ENCODE peak calls at places on chromosomes 7 and 10, in five cellular contexts. One of them, this sample, is unnamed.

GRCh38 chr10:6204063-6204340 is 1.3 kb downstream of the PFKFB3 start:
- DNase-seq in adrenal gland: no peak
- DNase-seq in Peyer's patch: peak
- DNase-seq in GM12878: no peak
- DNase-seq in bronchial epithelial cell: no peak
- DNase-seq in this sample: no peak

GRCh38 chr7:134693256-134693655 is 46.6 kb downstream of the BPGM start:
- DNase-seq in adrenal gland: no peak
- DNase-seq in Peyer's patch: no peak
- DNase-seq in GM12878: no peak
- DNase-seq in bronchial epithelial cell: peak
- DNase-seq in this sample: peak

GRCh38 chr7:24152907-24153513 is 131.0 kb upstream of the NPY start:
- DNase-seq in adrenal gland: no peak
- DNase-seq in Peyer's patch: no peak
- DNase-seq in GM12878: no peak
- DNase-seq in bronchial epithelial cell: no peak
- DNase-seq in this sample: no peak

GRCh38 chr7:142771353-142771723 is 568 bp downstream of the PRSS2 start:
- DNase-seq in adrenal gland: no peak
- DNase-seq in Peyer's patch: peak
- DNase-seq in GM12878: peak
- DNase-seq in bronchial epithelial cell: no peak
- DNase-seq in this sample: no peak

GRCh38 chr10:119470920-119471702 is 71.4 kb downstream of the RGS10 start:
- DNase-seq in adrenal gland: no peak
- DNase-seq in Peyer's patch: no peak
- DNase-seq in GM12878: no peak
- DNase-seq in bronchial epithelial cell: no peak
- DNase-seq in this sample: no peak

GRCh38 chr10:128519581-128519980 is 393.4 kb upstream of the MKI67 start:
- DNase-seq in adrenal gland: no peak
- DNase-seq in Peyer's patch: no peak
- DNase-seq in GM12878: no peak
- DNase-seq in bronchial epithelial cell: no peak
- DNase-seq in this sample: no peak

GRCh38 chr7:82805527-82805960 is 357.1 kb downstream of the PCLO start:
- DNase-seq in adrenal gland: no peak
- DNase-seq in Peyer's patch: no peak
- DNase-seq in GM12878: no peak
- DNase-seq in bronchial epithelial cell: peak
- DNase-seq in this sample: no peak

GRCh38 chr7:101717986-101718746 is 89.1 kb upstream of the MYL10 start:
- DNase-seq in adrenal gland: no peak
- DNase-seq in Peyer's patch: no peak
- DNase-seq in GM12878: no peak
- DNase-seq in bronchial epithelial cell: no peak
- DNase-seq in this sample: no peak

GRCh38 chr10:60246382-60246781 is 143.3 kb downstream of the ANK3 start:
- DNase-seq in adrenal gland: no peak
- DNase-seq in Peyer's patch: no peak
- DNase-seq in GM12878: no peak
- DNase-seq in bronchial epithelial cell: no peak
- DNase-seq in this sample: no peak

GRCh38 chr7:87219545-87220025 is at the start of gene TMEM243:
- DNase-seq in adrenal gland: peak
- DNase-seq in Peyer's patch: peak
- DNase-seq in GM12878: peak
- DNase-seq in bronchial epithelial cell: peak
- DNase-seq in this sample: no peak

GRCh38 chr10:33039167-33039566 is 81.1 kb upstream of the ITGB1 start:
- DNase-seq in adrenal gland: no peak
- DNase-seq in Peyer's patch: no peak
- DNase-seq in GM12878: no peak
- DNase-seq in bronchial epithelial cell: no peak
- DNase-seq in this sample: no peak
- H3K4me3 ChIP-seq in adrenal gland: no peak
- H3K4me3 ChIP-seq in Peyer's patch: no peak
- H3K4me3 ChIP-seq in GM12878: no peak
- H3K4me3 ChIP-seq in bronchial epithelial cell: no peak
- H3K4me3 ChIP-seq in this sample: no peak

GRCh38 chr10:16116404-16117304 is 256.3 kb upstream of the MINDY3 start:
- DNase-seq in adrenal gland: no peak
- DNase-seq in Peyer's patch: no peak
- DNase-seq in GM12878: peak
- DNase-seq in bronchial epithelial cell: peak
- DNase-seq in this sample: no peak
- TF ChIP-seq CTCF in adrenal gland: no peak
- TF ChIP-seq CTCF in Peyer's patch: no peak
- TF ChIP-seq CTCF in GM12878: peak
- TF ChIP-seq CTCF in bronchial epithelial cell: peak
- TF ChIP-seq CTCF in this sample: no peak

DNA sequence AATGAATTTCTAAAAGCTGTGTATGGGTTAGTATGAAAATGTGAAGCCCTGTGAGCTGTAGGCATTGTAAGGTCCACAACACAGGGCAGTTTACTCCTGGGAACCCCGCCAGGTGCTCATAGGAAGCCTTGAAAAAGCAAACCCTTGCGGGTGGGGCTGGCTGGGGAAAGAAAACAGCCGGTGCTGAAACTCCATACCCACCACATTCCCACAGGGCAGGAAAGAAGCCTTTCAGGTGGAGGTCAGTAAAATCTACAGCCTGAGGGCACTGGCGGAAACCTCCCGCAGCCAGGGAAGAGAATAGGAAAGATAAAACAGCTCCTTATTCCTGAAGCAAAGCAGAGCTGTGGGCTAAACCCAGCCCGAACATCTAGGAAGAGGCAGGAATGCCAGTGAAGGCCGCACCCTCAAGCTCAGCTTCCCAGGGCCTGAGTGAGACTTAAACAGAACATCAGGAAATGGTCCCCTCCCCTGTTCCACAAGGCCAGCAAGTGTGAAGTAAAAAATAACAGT is 34.7 kb downstream of the PODXL start:
- DNase-seq in adrenal gland: peak
- DNase-seq in Peyer's patch: no peak
- DNase-seq in GM12878: no peak
- DNase-seq in bronchial epithelial cell: peak
- DNase-seq in this sample: no peak
- H3K4me3 ChIP-seq in adrenal gland: peak
- H3K4me3 ChIP-seq in Peyer's patch: no peak
- H3K4me3 ChIP-seq in GM12878: no peak
- H3K4me3 ChIP-seq in bronchial epithelial cell: no peak
- H3K4me3 ChIP-seq in this sample: no peak

GRCh38 chr7:90719159-90719558 is 123.0 kb downstream of the CDK14 start:
- DNase-seq in adrenal gland: no peak
- DNase-seq in Peyer's patch: no peak
- DNase-seq in GM12878: no peak
- DNase-seq in bronchial epithelial cell: no peak
- DNase-seq in this sample: no peak
- TF ChIP-seq CTCF in adrenal gland: no peak
- TF ChIP-seq CTCF in Peyer's patch: no peak
- TF ChIP-seq CTCF in GM12878: no peak
- TF ChIP-seq CTCF in bronchial epithelial cell: no peak
- TF ChIP-seq CTCF in this sample: no peak

GRCh38 chr10:124050021-124051015 is 43.1 kb downstream of the CHST15 start:
- DNase-seq in adrenal gland: no peak
- DNase-seq in Peyer's patch: no peak
- DNase-seq in GM12878: no peak
- DNase-seq in bronchial epithelial cell: no peak
- DNase-seq in this sample: no peak

GRCh38 chr10:124056337-124056980 is 36.9 kb downstream of the CHST15 start:
- DNase-seq in adrenal gland: no peak
- DNase-seq in Peyer's patch: no peak
- DNase-seq in GM12878: no peak
- DNase-seq in bronchial epithelial cell: no peak
- DNase-seq in this sample: no peak

GRCh38 chr10:124049484-124049883 is 43.9 kb downstream of the CHST15 start:
- DNase-seq in adrenal gland: no peak
- DNase-seq in Peyer's patch: no peak
- DNase-seq in GM12878: no peak
- DNase-seq in bronchial epithelial cell: peak
- DNase-seq in this sample: no peak

GRCh38 chr10:124053971-124054370 is 39.4 kb downstream of the CHST15 start:
- DNase-seq in adrenal gland: no peak
- DNase-seq in Peyer's patch: no peak
- DNase-seq in GM12878: no peak
- DNase-seq in bronchial epithelial cell: peak
- DNase-seq in this sample: no peak

DNA sequence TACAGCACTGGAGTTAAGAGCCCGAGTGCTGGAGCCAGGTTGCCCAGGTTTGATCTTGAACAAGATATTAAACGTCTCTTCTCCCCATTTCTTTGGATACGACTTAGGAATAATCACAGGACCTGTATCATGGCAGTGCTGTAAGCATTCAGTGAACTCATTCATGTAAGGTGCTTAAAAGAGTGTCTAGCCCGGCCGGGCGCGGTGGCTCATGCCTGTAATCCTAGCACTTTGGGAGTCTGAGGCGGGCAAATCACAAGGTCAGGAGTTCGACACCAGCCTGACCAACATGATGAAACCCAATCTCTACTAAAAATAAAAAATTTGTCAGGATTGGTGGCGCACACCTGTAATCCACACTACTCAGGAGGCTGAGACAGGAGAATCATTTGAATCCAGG is 40.8 kb downstream of the CHST15 start:
- DNase-seq in adrenal gland: no peak
- DNase-seq in Peyer's patch: no peak
- DNase-seq in GM12878: no peak
- DNase-seq in bronchial epithelial cell: no peak
- DNase-seq in this sample: no peak
- H3K4me3 ChIP-seq in adrenal gland: no peak
- H3K4me3 ChIP-seq in Peyer's patch: no peak
- H3K4me3 ChIP-seq in GM12878: no peak
- H3K4me3 ChIP-seq in bronchial epithelial cell: no peak
- H3K4me3 ChIP-seq in this sample: no peak

DNA sequence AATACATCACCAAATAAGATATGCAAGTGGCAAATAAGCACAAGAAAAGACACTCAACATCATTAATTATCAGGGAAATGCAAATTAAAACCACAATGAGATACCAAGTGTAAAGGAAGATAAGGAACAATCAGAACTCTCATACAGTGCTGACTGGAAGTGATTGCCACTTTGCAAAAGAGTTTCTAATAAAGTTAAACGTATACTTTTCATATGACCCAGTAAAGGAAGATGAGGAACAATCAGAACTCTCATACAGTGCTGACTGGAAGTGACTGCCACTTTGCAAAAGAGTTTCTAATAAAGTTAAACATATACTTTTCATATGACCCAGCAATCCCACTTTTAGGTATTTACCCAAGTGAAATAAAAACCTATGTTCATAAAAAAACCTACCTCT is 12.2 kb upstream of the JMJD1C start:
- DNase-seq in adrenal gland: no peak
- DNase-seq in Peyer's patch: no peak
- DNase-seq in GM12878: no peak
- DNase-seq in bronchial epithelial cell: no peak
- DNase-seq in this sample: no peak
- TF ChIP-seq CTCF in adrenal gland: no peak
- TF ChIP-seq CTCF in Peyer's patch: no peak
- TF ChIP-seq CTCF in GM12878: no peak
- TF ChIP-seq CTCF in bronchial epithelial cell: no peak
- TF ChIP-seq CTCF in this sample: no peak

GRCh38 chr10:108663551-108663950 is 1259.8 kb downstream of the XPNPEP1 start:
- DNase-seq in adrenal gland: no peak
- DNase-seq in Peyer's patch: no peak
- DNase-seq in GM12878: no peak
- DNase-seq in bronchial epithelial cell: no peak
- DNase-seq in this sample: no peak
- H3K4me3 ChIP-seq in adrenal gland: no peak
- H3K4me3 ChIP-seq in Peyer's patch: no peak
- H3K4me3 ChIP-seq in GM12878: no peak
- H3K4me3 ChIP-seq in bronchial epithelial cell: no peak
- H3K4me3 ChIP-seq in this sample: no peak

GRCh38 chr7:158829342-158830210 is at the start of gene ESYT2:
- DNase-seq in adrenal gland: peak
- DNase-seq in Peyer's patch: peak
- DNase-seq in GM12878: peak
- DNase-seq in bronchial epithelial cell: peak
- DNase-seq in this sample: peak
- TF ChIP-seq CTCF in adrenal gland: no peak
- TF ChIP-seq CTCF in Peyer's patch: no peak
- TF ChIP-seq CTCF in GM12878: peak
- TF ChIP-seq CTCF in bronchial epithelial cell: peak
- TF ChIP-seq CTCF in this sample: no peak

GRCh38 chr7:79647711-79648110 is 194.2 kb upstream of the MAGI2 start:
- DNase-seq in adrenal gland: no peak
- DNase-seq in Peyer's patch: no peak
- DNase-seq in GM12878: no peak
- DNase-seq in bronchial epithelial cell: no peak
- DNase-seq in this sample: no peak
- H3K4me3 ChIP-seq in adrenal gland: no peak
- H3K4me3 ChIP-seq in Peyer's patch: no peak
- H3K4me3 ChIP-seq in GM12878: no peak
- H3K4me3 ChIP-seq in bronchial epithelial cell: no peak
- H3K4me3 ChIP-seq in this sample: no peak